ENCODE peak calls at places on chromosomes 13 and 19, in six cellular contexts. One of them, this sample, is unnamed.

GRCh38 chr13:36352350-36352749 is 6.2 kb upstream of the SPART start:
- DNase-seq in GM12878: no peak
- DNase-seq in GM23338: no peak
- DNase-seq in HCT116: no peak
- DNase-seq in H1: no peak
- DNase-seq in HepG2: no peak
- DNase-seq in this sample: no peak

GRCh38 chr13:73715114-73715909 is 418.9 kb downstream of the KLF12 start:
- DNase-seq in GM12878: peak; percentile 31
- DNase-seq in GM23338: no peak
- DNase-seq in HCT116: no peak
- DNase-seq in H1: no peak
- DNase-seq in HepG2: no peak
- DNase-seq in this sample: no peak

GRCh38 chr19:7540761-7541480 is 5.4 kb downstream of the PNPLA6 start:
- DNase-seq in GM12878: no peak
- DNase-seq in GM23338: peak; percentile 93
- DNase-seq in HCT116: peak; percentile 36
- DNase-seq in H1: peak; percentile 56
- DNase-seq in HepG2: no peak
- DNase-seq in this sample: peak; percentile 25

GRCh38 chr19:8607386-8607785 is 3.1 kb downstream of the ADAMTS10 start:
- DNase-seq in GM12878: no peak
- DNase-seq in GM23338: no peak
- DNase-seq in HCT116: no peak
- DNase-seq in H1: no peak
- DNase-seq in HepG2: no peak
- DNase-seq in this sample: no peak

GRCh38 chr13:106376411-106377112 is 158.9 kb downstream of the EFNB2 start:
- DNase-seq in GM12878: no peak
- DNase-seq in GM23338: peak; percentile 30
- DNase-seq in HCT116: peak; percentile 86
- DNase-seq in H1: no peak
- DNase-seq in HepG2: no peak
- DNase-seq in this sample: peak; percentile 95

GRCh38 chr13:52926971-52927370 is 78.5 kb upstream of the PCDH8 start:
- DNase-seq in GM12878: no peak
- DNase-seq in GM23338: no peak
- DNase-seq in HCT116: no peak
- DNase-seq in H1: no peak
- DNase-seq in HepG2: no peak
- DNase-seq in this sample: no peak

GRCh38 chr19:51977346-51977745 is 9.3 kb downstream of the ZNF350 start:
- DNase-seq in GM12878: no peak
- DNase-seq in GM23338: no peak
- DNase-seq in HCT116: no peak
- DNase-seq in H1: no peak
- DNase-seq in HepG2: no peak
- DNase-seq in this sample: no peak

GRCh38 chr19:8536282-8536681 is 22.3 kb upstream of the ZNF414 start:
- DNase-seq in GM12878: no peak
- DNase-seq in GM23338: no peak
- DNase-seq in HCT116: no peak
- DNase-seq in H1: no peak
- DNase-seq in HepG2: no peak
- DNase-seq in this sample: no peak

GRCh38 chr19:20107301-20107700 is 29.5 kb downstream of the ZNF90 start:
- DNase-seq in GM12878: no peak
- DNase-seq in GM23338: no peak
- DNase-seq in HCT116: no peak
- DNase-seq in H1: no peak
- DNase-seq in HepG2: no peak
- DNase-seq in this sample: no peak

GRCh38 chr13:99433543-99434075 is 67.7 kb upstream of the TM9SF2 start:
- DNase-seq in GM12878: no peak
- DNase-seq in GM23338: no peak
- DNase-seq in HCT116: no peak
- DNase-seq in H1: no peak
- DNase-seq in HepG2: no peak
- DNase-seq in this sample: no peak

GRCh38 chr19:18671303-18672043 is 12.0 kb upstream of the CRTC1 start:
- DNase-seq in GM12878: no peak
- DNase-seq in GM23338: no peak
- DNase-seq in HCT116: no peak
- DNase-seq in H1: no peak
- DNase-seq in HepG2: no peak
- DNase-seq in this sample: no peak

GRCh38 chr19:35717665-35718344 is at the start of gene KMT2B:
- DNase-seq in GM12878: no peak
- DNase-seq in GM23338: peak; percentile 98
- DNase-seq in HCT116: no peak
- DNase-seq in H1: no peak
- DNase-seq in HepG2: no peak
- DNase-seq in this sample: no peak

GRCh38 chr13:60327551-60327950 is 69.5 kb upstream of the TDRD3 start:
- DNase-seq in GM12878: no peak
- DNase-seq in GM23338: no peak
- DNase-seq in HCT116: no peak
- DNase-seq in H1: no peak
- DNase-seq in HepG2: no peak
- DNase-seq in this sample: peak; percentile 11

GRCh38 chr13:45333973-45334922 is 6.7 kb downstream of the TPT1 start:
- DNase-seq in GM12878: no peak
- DNase-seq in GM23338: peak; percentile 27
- DNase-seq in HCT116: no peak
- DNase-seq in H1: no peak
- DNase-seq in HepG2: no peak
- DNase-seq in this sample: peak; percentile 45

GRCh38 chr19:17824339-17824738 is 3.0 kb upstream of the INSL3 start:
- DNase-seq in GM12878: no peak
- DNase-seq in GM23338: no peak
- DNase-seq in HCT116: no peak
- DNase-seq in H1: no peak
- DNase-seq in HepG2: no peak
- DNase-seq in this sample: no peak

GRCh38 chr13:112845511-112846144 is 123.4 kb upstream of the MCF2L start:
- DNase-seq in GM12878: no peak
- DNase-seq in GM23338: no peak
- DNase-seq in HCT116: no peak
- DNase-seq in H1: no peak
- DNase-seq in HepG2: no peak
- DNase-seq in this sample: no peak

GRCh38 chr19:53057904-53058579 is 13.5 kb downstream of the ERVV-2 start:
- DNase-seq in GM12878: no peak
- DNase-seq in GM23338: peak; percentile 97
- DNase-seq in HCT116: no peak
- DNase-seq in H1: peak; percentile 57
- DNase-seq in HepG2: no peak
- DNase-seq in this sample: no peak
- TF ChIP-seq POLR2AphosphoS5 in GM12878: no peak
- TF ChIP-seq POLR2AphosphoS5 in GM23338: peak; percentile 56
- TF ChIP-seq POLR2AphosphoS5 in HCT116: no peak
- TF ChIP-seq POLR2AphosphoS5 in H1: no peak
- TF ChIP-seq POLR2AphosphoS5 in HepG2: no peak
- TF ChIP-seq POLR2AphosphoS5 in this sample: no peak

GRCh38 chr19:30225615-30226463 is 146.3 kb upstream of the ZNF536 start:
- DNase-seq in GM12878: no peak
- DNase-seq in GM23338: peak; percentile 52
- DNase-seq in HCT116: no peak
- DNase-seq in H1: no peak
- DNase-seq in HepG2: no peak
- DNase-seq in this sample: no peak

GRCh38 chr19:30227071-30227621 is 145.0 kb upstream of the ZNF536 start:
- DNase-seq in GM12878: no peak
- DNase-seq in GM23338: peak; percentile 63
- DNase-seq in HCT116: no peak
- DNase-seq in H1: no peak
- DNase-seq in HepG2: no peak
- DNase-seq in this sample: peak; percentile 1

GRCh38 chr19:30227661-30228112 is 144.5 kb upstream of the ZNF536 start:
- DNase-seq in GM12878: no peak
- DNase-seq in GM23338: peak; percentile 85
- DNase-seq in HCT116: peak; percentile 13
- DNase-seq in H1: no peak
- DNase-seq in HepG2: peak; percentile 17
- DNase-seq in this sample: peak; percentile 36

GRCh38 chr19:30224689-30225606 is 147.2 kb upstream of the ZNF536 start:
- DNase-seq in GM12878: no peak
- DNase-seq in GM23338: peak; percentile 44
- DNase-seq in HCT116: no peak
- DNase-seq in H1: no peak
- DNase-seq in HepG2: no peak
- DNase-seq in this sample: no peak

GRCh38 chr19:30226464-30227070 is 145.6 kb upstream of the ZNF536 start:
- DNase-seq in GM12878: no peak
- DNase-seq in GM23338: peak; percentile 32
- DNase-seq in HCT116: no peak
- DNase-seq in H1: no peak
- DNase-seq in HepG2: no peak
- DNase-seq in this sample: no peak
- TF ChIP-seq EZH2 in GM12878: no peak
- TF ChIP-seq EZH2 in GM23338: peak; percentile 70
- TF ChIP-seq EZH2 in HCT116: no peak
- TF ChIP-seq EZH2 in H1: peak; percentile 79
- TF ChIP-seq EZH2 in HepG2: peak; percentile 37
- TF ChIP-seq EZH2 in this sample: peak; percentile 9

GRCh38 chr13:30685987-30686386 is 49.4 kb upstream of the ALOX5AP start:
- DNase-seq in GM12878: no peak
- DNase-seq in GM23338: no peak
- DNase-seq in HCT116: no peak
- DNase-seq in H1: no peak
- DNase-seq in HepG2: no peak
- DNase-seq in this sample: no peak

GRCh38 chr13:30679483-30680330 is 55.6 kb upstream of the ALOX5AP start:
- DNase-seq in GM12878: no peak
- DNase-seq in GM23338: peak; percentile 67
- DNase-seq in HCT116: no peak
- DNase-seq in H1: no peak
- DNase-seq in HepG2: peak; percentile 20
- DNase-seq in this sample: peak; percentile 58

GRCh38 chr13:30676672-30677071 is 58.7 kb upstream of the ALOX5AP start:
- DNase-seq in GM12878: no peak
- DNase-seq in GM23338: peak; percentile 22
- DNase-seq in HCT116: no peak
- DNase-seq in H1: no peak
- DNase-seq in HepG2: peak; percentile 26
- DNase-seq in this sample: peak; percentile 46

GRCh38 chr13:30685320-30685859 is 50.0 kb upstream of the ALOX5AP start:
- DNase-seq in GM12878: no peak
- DNase-seq in GM23338: no peak
- DNase-seq in HCT116: no peak
- DNase-seq in H1: no peak
- DNase-seq in HepG2: no peak
- DNase-seq in this sample: no peak

GRCh38 chr13:30681489-30682242 is 53.7 kb upstream of the ALOX5AP start:
- DNase-seq in GM12878: no peak
- DNase-seq in GM23338: no peak
- DNase-seq in HCT116: no peak
- DNase-seq in H1: no peak
- DNase-seq in HepG2: no peak
- DNase-seq in this sample: no peak
- TF ChIP-seq POLR2AphosphoS5 in GM12878: no peak
- TF ChIP-seq POLR2AphosphoS5 in GM23338: no peak
- TF ChIP-seq POLR2AphosphoS5 in HCT116: no peak
- TF ChIP-seq POLR2AphosphoS5 in H1: no peak
- TF ChIP-seq POLR2AphosphoS5 in HepG2: no peak
- TF ChIP-seq POLR2AphosphoS5 in this sample: no peak

GRCh38 chr19:30028118-30028991 is 86.3 kb downstream of the URI1 start:
- DNase-seq in GM12878: no peak
- DNase-seq in GM23338: no peak
- DNase-seq in HCT116: no peak
- DNase-seq in H1: no peak
- DNase-seq in HepG2: no peak
- DNase-seq in this sample: no peak
- TF ChIP-seq EZH2 in GM12878: no peak
- TF ChIP-seq EZH2 in GM23338: no peak
- TF ChIP-seq EZH2 in HCT116: no peak
- TF ChIP-seq EZH2 in H1: no peak
- TF ChIP-seq EZH2 in HepG2: no peak
- TF ChIP-seq EZH2 in this sample: no peak